ENCODE peak calls at places on chromosomes 2 and 18, in eight cellular contexts. One of them, this sample, is unnamed.

GRCh38 chr2:1300284-1300683 is 113.0 kb upstream of the TPO start:
- DNase-seq in right lobe of liver: no peak
- DNase-seq in cardiac muscle cell: no peak
- DNase-seq in effector memory CD4-positive, alpha-beta T cell: no peak
- DNase-seq in GM06990: no peak
- DNase-seq in epithelial cell of esophagus: no peak
- DNase-seq in aorta: no peak
- DNase-seq in heart right ventricle: no peak
- DNase-seq in this sample: no peak

GRCh38 chr2:109013046-109013445 is 24.0 kb upstream of the EDAR start:
- DNase-seq in right lobe of liver: no peak
- DNase-seq in cardiac muscle cell: no peak
- DNase-seq in effector memory CD4-positive, alpha-beta T cell: no peak
- DNase-seq in GM06990: no peak
- DNase-seq in epithelial cell of esophagus: no peak
- DNase-seq in aorta: no peak
- DNase-seq in heart right ventricle: no peak
- DNase-seq in this sample: no peak

GRCh38 chr18:77366725-77367641 is 117.3 kb downstream of the GALR1 start:
- DNase-seq in right lobe of liver: no peak
- DNase-seq in cardiac muscle cell: no peak
- DNase-seq in effector memory CD4-positive, alpha-beta T cell: no peak
- DNase-seq in GM06990: no peak
- DNase-seq in epithelial cell of esophagus: peak; percentile 3
- DNase-seq in aorta: no peak
- DNase-seq in heart right ventricle: peak; percentile 22
- DNase-seq in this sample: no peak

GRCh38 chr18:57943723-57944122 is 100.3 kb upstream of the NEDD4L start:
- DNase-seq in right lobe of liver: no peak
- DNase-seq in cardiac muscle cell: no peak
- DNase-seq in effector memory CD4-positive, alpha-beta T cell: no peak
- DNase-seq in GM06990: no peak
- DNase-seq in epithelial cell of esophagus: peak; percentile 30
- DNase-seq in aorta: no peak
- DNase-seq in heart right ventricle: no peak
- DNase-seq in this sample: no peak

GRCh38 chr2:21779786-21780185 is 656.0 kb downstream of the TDRD15 start:
- DNase-seq in right lobe of liver: no peak
- DNase-seq in cardiac muscle cell: no peak
- DNase-seq in effector memory CD4-positive, alpha-beta T cell: no peak
- DNase-seq in GM06990: no peak
- DNase-seq in epithelial cell of esophagus: no peak
- DNase-seq in aorta: no peak
- DNase-seq in heart right ventricle: no peak
- DNase-seq in this sample: no peak

GRCh38 chr2:144545787-144546186 is 25.9 kb upstream of the ZEB2 start:
- DNase-seq in right lobe of liver: no peak
- DNase-seq in cardiac muscle cell: no peak
- DNase-seq in effector memory CD4-positive, alpha-beta T cell: no peak
- DNase-seq in GM06990: no peak
- DNase-seq in epithelial cell of esophagus: no peak
- DNase-seq in aorta: no peak
- DNase-seq in heart right ventricle: no peak
- DNase-seq in this sample: no peak

GRCh38 chr2:239178954-239179353 is 221.9 kb downstream of the HDAC4 start:
- DNase-seq in right lobe of liver: peak; percentile 43
- DNase-seq in cardiac muscle cell: no peak
- DNase-seq in effector memory CD4-positive, alpha-beta T cell: no peak
- DNase-seq in GM06990: no peak
- DNase-seq in epithelial cell of esophagus: no peak
- DNase-seq in aorta: peak; percentile 51
- DNase-seq in heart right ventricle: no peak
- DNase-seq in this sample: peak; percentile 51

GRCh38 chr18:3152294-3152693 is 67.5 kb downstream of the MYOM1 start:
- DNase-seq in right lobe of liver: no peak
- DNase-seq in cardiac muscle cell: peak; percentile 27
- DNase-seq in effector memory CD4-positive, alpha-beta T cell: no peak
- DNase-seq in GM06990: no peak
- DNase-seq in epithelial cell of esophagus: no peak
- DNase-seq in aorta: no peak
- DNase-seq in heart right ventricle: no peak
- DNase-seq in this sample: no peak

GRCh38 chr2:217445726-217446125 is 557.1 kb downstream of the TNS1 start:
- DNase-seq in right lobe of liver: no peak
- DNase-seq in cardiac muscle cell: no peak
- DNase-seq in effector memory CD4-positive, alpha-beta T cell: no peak
- DNase-seq in GM06990: no peak
- DNase-seq in epithelial cell of esophagus: no peak
- DNase-seq in aorta: no peak
- DNase-seq in heart right ventricle: no peak
- DNase-seq in this sample: no peak

GRCh38 chr2:119323459-119323858 is 43.2 kb downstream of the C2orf76 start:
- DNase-seq in right lobe of liver: no peak
- DNase-seq in cardiac muscle cell: no peak
- DNase-seq in effector memory CD4-positive, alpha-beta T cell: no peak
- DNase-seq in GM06990: no peak
- DNase-seq in epithelial cell of esophagus: peak; percentile 65
- DNase-seq in aorta: no peak
- DNase-seq in heart right ventricle: no peak
- DNase-seq in this sample: no peak

GRCh38 chr2:10296142-10296541 is 6.6 kb upstream of the HPCAL1 start:
- DNase-seq in right lobe of liver: no peak
- DNase-seq in cardiac muscle cell: no peak
- DNase-seq in effector memory CD4-positive, alpha-beta T cell: no peak
- DNase-seq in GM06990: no peak
- DNase-seq in epithelial cell of esophagus: no peak
- DNase-seq in aorta: peak; percentile 40
- DNase-seq in heart right ventricle: no peak
- DNase-seq in this sample: no peak

GRCh38 chr18:76461692-76462325 is 33.2 kb downstream of the ZNF516 start:
- DNase-seq in right lobe of liver: no peak
- DNase-seq in cardiac muscle cell: no peak
- DNase-seq in effector memory CD4-positive, alpha-beta T cell: no peak
- DNase-seq in GM06990: no peak
- DNase-seq in epithelial cell of esophagus: no peak
- DNase-seq in aorta: no peak
- DNase-seq in heart right ventricle: no peak
- DNase-seq in this sample: no peak

GRCh38 chr2:111029135-111029927 is 91.4 kb upstream of the BCL2L11 start:
- DNase-seq in right lobe of liver: no peak
- DNase-seq in cardiac muscle cell: peak; percentile 58
- DNase-seq in effector memory CD4-positive, alpha-beta T cell: no peak
- DNase-seq in GM06990: no peak
- DNase-seq in epithelial cell of esophagus: peak; percentile 6
- DNase-seq in aorta: no peak
- DNase-seq in heart right ventricle: no peak
- DNase-seq in this sample: no peak

GRCh38 chr2:179139506-179139905 is 89.6 kb upstream of the CCDC141 start:
- DNase-seq in right lobe of liver: no peak
- DNase-seq in cardiac muscle cell: no peak
- DNase-seq in effector memory CD4-positive, alpha-beta T cell: no peak
- DNase-seq in GM06990: no peak
- DNase-seq in epithelial cell of esophagus: peak; percentile 7
- DNase-seq in aorta: no peak
- DNase-seq in heart right ventricle: no peak
- DNase-seq in this sample: no peak

GRCh38 chr2:150335596-150335995 is 151.9 kb downstream of the RND3 start:
- DNase-seq in right lobe of liver: no peak
- DNase-seq in cardiac muscle cell: no peak
- DNase-seq in effector memory CD4-positive, alpha-beta T cell: no peak
- DNase-seq in GM06990: no peak
- DNase-seq in epithelial cell of esophagus: no peak
- DNase-seq in aorta: no peak
- DNase-seq in heart right ventricle: no peak
- DNase-seq in this sample: no peak

GRCh38 chr2:42492691-42493467 is 903 bp downstream of the KCNG3 start:
- DNase-seq in right lobe of liver: no peak
- DNase-seq in cardiac muscle cell: peak; percentile 36
- DNase-seq in effector memory CD4-positive, alpha-beta T cell: no peak
- DNase-seq in GM06990: peak; percentile 25
- DNase-seq in epithelial cell of esophagus: peak; percentile 3
- DNase-seq in aorta: no peak
- DNase-seq in heart right ventricle: no peak
- DNase-seq in this sample: peak; percentile 70

GRCh38 chr2:132824716-132825115 is 154.7 kb upstream of the LYPD1 start:
- DNase-seq in right lobe of liver: no peak
- DNase-seq in cardiac muscle cell: no peak
- DNase-seq in effector memory CD4-positive, alpha-beta T cell: no peak
- DNase-seq in GM06990: no peak
- DNase-seq in epithelial cell of esophagus: no peak
- DNase-seq in aorta: no peak
- DNase-seq in heart right ventricle: no peak
- DNase-seq in this sample: no peak

GRCh38 chr2:3282056-3282998 is 95.3 kb downstream of the EIPR1 start:
- DNase-seq in right lobe of liver: peak; percentile 23
- DNase-seq in cardiac muscle cell: peak; percentile 29
- DNase-seq in effector memory CD4-positive, alpha-beta T cell: no peak
- DNase-seq in GM06990: no peak
- DNase-seq in epithelial cell of esophagus: peak; percentile 65
- DNase-seq in aorta: peak; percentile 55
- DNase-seq in heart right ventricle: peak; percentile 42
- DNase-seq in this sample: no peak

GRCh38 chr2:80365762-80366161 is 61.2 kb upstream of the LRRTM1 start:
- DNase-seq in right lobe of liver: no peak
- DNase-seq in cardiac muscle cell: no peak
- DNase-seq in effector memory CD4-positive, alpha-beta T cell: no peak
- DNase-seq in GM06990: no peak
- DNase-seq in epithelial cell of esophagus: no peak
- DNase-seq in aorta: no peak
- DNase-seq in heart right ventricle: no peak
- DNase-seq in this sample: no peak

DNA sequence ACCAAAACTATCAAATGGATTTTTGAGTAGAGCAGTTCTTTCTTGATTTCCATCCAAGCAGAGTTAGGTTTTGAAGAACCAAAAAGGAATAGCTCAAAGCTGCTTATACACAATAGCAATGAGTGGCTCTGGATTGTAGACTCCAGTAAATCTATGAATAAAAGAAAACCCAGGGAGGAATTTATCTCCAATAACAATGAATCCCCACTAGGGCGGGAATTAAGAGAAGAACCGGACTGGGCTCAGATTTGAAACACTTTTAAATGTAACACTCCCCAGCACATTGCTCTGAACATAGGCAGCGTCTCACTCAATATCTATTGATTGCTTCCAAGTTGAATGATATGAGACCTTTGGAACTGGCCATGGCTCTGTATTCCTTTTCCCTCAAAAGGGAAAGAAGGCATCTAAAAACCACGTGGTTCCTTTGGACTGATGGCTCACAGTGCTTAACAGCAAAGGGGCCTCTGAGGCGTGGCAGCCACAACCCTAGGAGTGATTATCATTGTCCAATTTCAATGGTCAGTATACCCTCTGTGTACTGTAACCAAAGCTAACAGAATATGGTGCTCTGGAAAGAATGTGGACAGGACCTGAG is 68.2 kb downstream of the SPRED2 start:
- DNase-seq in right lobe of liver: no peak
- DNase-seq in cardiac muscle cell: no peak
- DNase-seq in effector memory CD4-positive, alpha-beta T cell: no peak
- DNase-seq in GM06990: no peak
- DNase-seq in epithelial cell of esophagus: no peak
- DNase-seq in aorta: no peak
- DNase-seq in heart right ventricle: no peak
- DNase-seq in this sample: no peak
- H3K4me3 ChIP-seq in right lobe of liver: no peak overlapping the region
- H3K4me3 ChIP-seq in cardiac muscle cell: no peak overlapping the region
- H3K4me3 ChIP-seq in effector memory CD4-positive, alpha-beta T cell: no peak overlapping the region
- H3K4me3 ChIP-seq in GM06990: no peak overlapping the region
- H3K4me3 ChIP-seq in epithelial cell of esophagus: no peak overlapping the region
- H3K4me3 ChIP-seq in aorta: no peak overlapping the region
- H3K4me3 ChIP-seq in heart right ventricle: no peak overlapping the region
- H3K4me3 ChIP-seq in this sample: no peak overlapping the region

GRCh38 chr2:232750135-232750671 is 26.2 kb downstream of the KCNJ13 start:
- DNase-seq in right lobe of liver: no peak
- DNase-seq in cardiac muscle cell: no peak
- DNase-seq in effector memory CD4-positive, alpha-beta T cell: no peak
- DNase-seq in GM06990: no peak
- DNase-seq in epithelial cell of esophagus: no peak
- DNase-seq in aorta: no peak
- DNase-seq in heart right ventricle: no peak
- DNase-seq in this sample: no peak
- H3K4me3 ChIP-seq in right lobe of liver: no peak overlapping the region
- H3K4me3 ChIP-seq in cardiac muscle cell: no peak overlapping the region
- H3K4me3 ChIP-seq in effector memory CD4-positive, alpha-beta T cell: no peak overlapping the region
- H3K4me3 ChIP-seq in GM06990: no peak overlapping the region
- H3K4me3 ChIP-seq in epithelial cell of esophagus: no peak overlapping the region
- H3K4me3 ChIP-seq in aorta: no peak overlapping the region
- H3K4me3 ChIP-seq in heart right ventricle: no peak overlapping the region
- H3K4me3 ChIP-seq in this sample: no peak overlapping the region

GRCh38 chr2:57726294-57726693 is 320.3 kb upstream of the VRK2 start:
- DNase-seq in right lobe of liver: no peak
- DNase-seq in cardiac muscle cell: no peak
- DNase-seq in effector memory CD4-positive, alpha-beta T cell: no peak
- DNase-seq in GM06990: no peak
- DNase-seq in epithelial cell of esophagus: no peak
- DNase-seq in aorta: no peak
- DNase-seq in heart right ventricle: no peak
- DNase-seq in this sample: no peak

DNA sequence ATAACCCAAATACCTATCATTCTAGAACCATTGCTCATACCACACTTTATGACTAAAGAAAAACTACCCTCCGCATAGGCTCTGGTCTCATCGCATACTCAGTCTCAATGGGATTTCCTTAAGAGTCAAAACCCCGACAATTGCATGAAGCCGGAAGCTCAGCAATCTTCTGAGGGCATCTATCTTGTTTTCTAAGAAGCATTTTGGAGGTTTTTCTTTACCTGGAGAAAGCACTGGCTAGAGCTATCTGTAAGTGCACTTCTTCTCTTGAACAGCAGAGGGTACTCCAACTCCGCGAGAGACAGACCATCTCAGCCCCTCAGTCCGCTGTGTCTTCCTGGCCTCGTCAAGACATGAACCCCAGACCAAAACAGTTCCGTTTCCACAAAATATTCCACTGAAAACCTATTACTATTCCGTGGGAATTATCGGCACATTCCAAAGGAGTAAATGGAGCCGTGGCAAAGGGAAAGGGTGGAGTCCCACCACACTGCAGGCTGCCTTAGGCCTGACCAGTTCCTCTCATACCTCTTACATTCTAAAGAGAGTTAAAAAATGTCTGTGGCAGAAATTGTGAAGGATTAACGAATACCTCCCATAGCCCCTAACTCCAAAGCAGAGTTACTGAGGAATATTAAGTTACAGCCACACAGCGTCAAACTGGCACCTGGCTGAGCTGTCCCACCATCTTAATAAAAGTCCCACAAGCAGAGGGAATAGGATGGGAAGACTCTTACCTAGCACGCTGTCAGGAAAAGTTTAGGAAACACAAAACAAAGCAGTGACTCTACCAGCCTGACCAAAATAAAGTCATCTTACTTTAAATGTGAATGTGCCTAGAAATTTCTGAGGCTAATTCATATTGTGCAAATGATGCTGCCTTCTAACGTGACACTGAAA is 325.6 kb upstream of the VRK2 start:
- DNase-seq in right lobe of liver: peak; percentile 47
- DNase-seq in cardiac muscle cell: peak; percentile 67
- DNase-seq in effector memory CD4-positive, alpha-beta T cell: no peak
- DNase-seq in GM06990: peak; percentile 23
- DNase-seq in epithelial cell of esophagus: peak; percentile 56
- DNase-seq in aorta: no peak
- DNase-seq in heart right ventricle: peak; percentile 5
- DNase-seq in this sample: peak; percentile 5
- H3K4me3 ChIP-seq in right lobe of liver: no peak overlapping the region
- H3K4me3 ChIP-seq in cardiac muscle cell: no peak overlapping the region
- H3K4me3 ChIP-seq in effector memory CD4-positive, alpha-beta T cell: no peak overlapping the region
- H3K4me3 ChIP-seq in GM06990: no peak overlapping the region
- H3K4me3 ChIP-seq in epithelial cell of esophagus: peak overlapping the region; percentile 25
- H3K4me3 ChIP-seq in aorta: peak overlapping the region; percentile 4
- H3K4me3 ChIP-seq in heart right ventricle: no peak overlapping the region
- H3K4me3 ChIP-seq in this sample: peak overlapping the region; percentile 11

GRCh38 chr2:192469612-192470011 is 274.9 kb upstream of the TMEFF2 start:
- DNase-seq in right lobe of liver: no peak
- DNase-seq in cardiac muscle cell: no peak
- DNase-seq in effector memory CD4-positive, alpha-beta T cell: no peak
- DNase-seq in GM06990: no peak
- DNase-seq in epithelial cell of esophagus: no peak
- DNase-seq in aorta: no peak
- DNase-seq in heart right ventricle: no peak
- DNase-seq in this sample: no peak
- H3K4me3 ChIP-seq in right lobe of liver: no peak overlapping the region
- H3K4me3 ChIP-seq in cardiac muscle cell: no peak overlapping the region
- H3K4me3 ChIP-seq in effector memory CD4-positive, alpha-beta T cell: no peak overlapping the region
- H3K4me3 ChIP-seq in GM06990: no peak overlapping the region
- H3K4me3 ChIP-seq in epithelial cell of esophagus: no peak overlapping the region
- H3K4me3 ChIP-seq in aorta: no peak overlapping the region
- H3K4me3 ChIP-seq in heart right ventricle: no peak overlapping the region
- H3K4me3 ChIP-seq in this sample: no peak overlapping the region

This sample was measured in upper lobe of right lung.